ENCODE peak calls at places on chromosomes 13 and 19, in eight cellular contexts. S, T, O, U, Q, Z, B and F are unnamed samples.

GRCh38 chr13:71866173-71867091 is 572 bp downstream of the DACH1 start:
- DNase-seq in S (peak), T (peak), O (no peak), U (peak), Q (peak), Z (no peak), B (peak), F (no peak)

GRCh38 chr19:18802354-18802753 is 11.2 kb upstream of the COMP start:
- DNase-seq in S (no peak), T (no peak), O (no peak), U (no peak), Q (no peak), Z (no peak), B (no peak), F (peak)

GRCh38 chr13:106573279-106573831 is 5.4 kb upstream of the ARGLU1 start:
- DNase-seq in S (no peak), T (no peak), O (no peak), U (no peak), Q (no peak), Z (no peak), B (peak), F (no peak)

GRCh38 chr13:20303636-20304035 is 71.5 kb upstream of the GJB6 start:
- DNase-seq in S (no peak), T (no peak), O (no peak), U (no peak), Q (no peak), Z (no peak), B (no peak), F (no peak)

GRCh38 chr13:110341445-110342247 is 34.6 kb downstream of the COL4A2 start:
- DNase-seq in S (peak), T (no peak), O (no peak), U (no peak), Q (no peak), Z (peak), B (peak), F (peak)

GRCh38 chr13:21901772-21902708 is 231.2 kb downstream of the FGF9 start:
- DNase-seq in S (no peak), T (no peak), O (no peak), U (no peak), Q (no peak), Z (no peak), B (peak), F (no peak)

GRCh38 chr13:37709318-37709717 is 110.8 kb upstream of the POSTN start:
- DNase-seq in S (no peak), T (no peak), O (no peak), U (no peak), Q (no peak), Z (no peak), B (no peak), F (no peak)

GRCh38 chr19:1621021-1621420 is 15.8 kb upstream of the UQCR11 start:
- DNase-seq in S (no peak), T (peak), O (no peak), U (no peak), Q (no peak), Z (no peak), B (no peak), F (no peak)

GRCh38 chr13:31885994-31886393 is 145.6 kb upstream of the FRY start:
- DNase-seq in S (no peak), T (no peak), O (no peak), U (no peak), Q (no peak), Z (no peak), B (no peak), F (no peak)

GRCh38 chr19:6378036-6378435 is 2.3 kb upstream of the PSPN start:
- DNase-seq in S (no peak), T (peak), O (no peak), U (no peak), Q (no peak), Z (no peak), B (peak), F (no peak)

GRCh38 chr13:82477436-82477835 is 1404.8 kb downstream of the SLITRK1 start:
- DNase-seq in S (no peak), T (no peak), O (no peak), U (no peak), Q (no peak), Z (no peak), B (no peak), F (no peak)

GRCh38 chr13:110546933-110547332 is 14.6 kb downstream of the RAB20 start:
- DNase-seq in S (no peak), T (peak), O (no peak), U (no peak), Q (peak), Z (peak), B (peak), F (no peak)

GRCh38 chr13:97912139-97912535 is 41.3 kb upstream of the IPO5 start:
- DNase-seq in S (no peak), T (no peak), O (no peak), U (no peak), Q (no peak), Z (no peak), B (no peak), F (no peak)

GRCh38 chr13:27920677-27921420 is 1.0 kb downstream of the PDX1 start:
- DNase-seq in S (no peak), T (no peak), O (no peak), U (no peak), Q (peak), Z (no peak), B (peak), F (no peak)

GRCh38 chr13:38685974-38686571 is 804 bp upstream of the FREM2 start:
- DNase-seq in S (peak), T (no peak), O (no peak), U (no peak), Q (peak), Z (no peak), B (no peak), F (no peak)

GRCh38 chr19:56350416-56351045 is 35.9 kb upstream of the ZSCAN5A start:
- DNase-seq in S (peak), T (no peak), O (peak), U (peak), Q (peak), Z (peak), B (peak), F (peak)

GRCh38 chr19:23758187-23759074 is at the start of gene ZNF681:
- DNase-seq in S (peak), T (peak), O (peak), U (peak), Q (peak), Z (peak), B (peak), F (peak)

GRCh38 chr13:43942301-43942700 is 62.6 kb downstream of the LACC1 start:
- DNase-seq in S (no peak), T (no peak), O (no peak), U (no peak), Q (no peak), Z (no peak), B (no peak), F (no peak)

GRCh38 chr19:35362261-35363000 is 4.2 kb downstream of the FFAR3 start:
- DNase-seq in S (no peak), T (no peak), O (no peak), U (no peak), Q (no peak), Z (no peak), B (no peak), F (no peak)

GRCh38 chr19:17680235-17680722 is 7.9 kb downstream of the UNC13A start:
- DNase-seq in S (peak), T (peak), O (peak), U (peak), Q (peak), Z (no peak), B (peak), F (peak)

GRCh38 chr19:48868196-48868886 is at the start of gene PLEKHA4:
- DNase-seq in S (no peak), T (peak), O (no peak), U (no peak), Q (peak), Z (no peak), B (peak), F (no peak)

GRCh38 chr13:102903659-102904407 is 58.0 kb downstream of the ERCC5 start:
- DNase-seq in S (no peak), T (no peak), O (no peak), U (no peak), Q (no peak), Z (no peak), B (peak), F (peak)

GRCh38 chr19:1901940-1902404 is 3.2 kb upstream of the ADAT3 start:
- DNase-seq in S (no peak), T (no peak), O (no peak), U (no peak), Q (no peak), Z (no peak), B (no peak), F (no peak)

GRCh38 chr19:43470288-43470687 is 4.9 kb upstream of the LYPD3 start:
- DNase-seq in S (no peak), T (peak), O (peak), U (peak), Q (no peak), Z (no peak), B (no peak), F (no peak)

GRCh38 chr19:4375164-4375619 is 25.2 kb downstream of the SH3GL1 start:
- DNase-seq in S (no peak), T (peak), O (no peak), U (no peak), Q (peak), Z (peak), B (no peak), F (no peak)